ENCODE peak calls at places on chromosomes 4 and X, in nine cellular contexts. One of them, this sample, is unnamed.

GRCh38 chr4:180189639-180190038 is 2053.6 kb upstream of the TENM3 start:
- DNase-seq in H9: no peak
- DNase-seq in HCT116: no peak
- DNase-seq in K562: no peak
- DNase-seq in SK-N-SH: no peak
- DNase-seq in fibroblast of lung: peak
- DNase-seq in endothelial cell of umbilical vein: no peak
- DNase-seq in A549: no peak
- DNase-seq in MM.1S: no peak
- DNase-seq in this sample: no peak

GRCh38 chr4:109248322-109248895 is 54.0 kb downstream of the COL25A1 start:
- DNase-seq in H9: no peak
- DNase-seq in HCT116: no peak
- DNase-seq in K562: no peak
- DNase-seq in SK-N-SH: no peak
- DNase-seq in fibroblast of lung: no peak
- DNase-seq in endothelial cell of umbilical vein: no peak
- DNase-seq in A549: no peak
- DNase-seq in MM.1S: no peak
- DNase-seq in this sample: no peak

GRCh38 chr4:99825272-99825671 is 8.6 kb downstream of the DAPP1 start:
- DNase-seq in H9: no peak
- DNase-seq in HCT116: no peak
- DNase-seq in K562: no peak
- DNase-seq in SK-N-SH: no peak
- DNase-seq in fibroblast of lung: no peak
- DNase-seq in endothelial cell of umbilical vein: no peak
- DNase-seq in A549: no peak
- DNase-seq in MM.1S: no peak
- DNase-seq in this sample: no peak

GRCh38 chr4:25552580-25553271 is 102.9 kb upstream of the SLC34A2 start:
- DNase-seq in H9: no peak
- DNase-seq in HCT116: no peak
- DNase-seq in K562: no peak
- DNase-seq in SK-N-SH: no peak
- DNase-seq in fibroblast of lung: no peak
- DNase-seq in endothelial cell of umbilical vein: peak
- DNase-seq in A549: peak
- DNase-seq in MM.1S: no peak
- DNase-seq in this sample: peak

GRCh38 chrX:137823257-137823656 is 257.3 kb downstream of the ZIC3 start:
- DNase-seq in H9: no peak
- DNase-seq in HCT116: no peak
- DNase-seq in K562: peak
- DNase-seq in SK-N-SH: peak
- DNase-seq in fibroblast of lung: no peak
- DNase-seq in endothelial cell of umbilical vein: no peak
- DNase-seq in A549: no peak
- DNase-seq in MM.1S: no peak
- DNase-seq in this sample: no peak

GRCh38 chr4:89048906-89049601 is 7.9 kb downstream of the FAM13A start:
- DNase-seq in H9: no peak
- DNase-seq in HCT116: no peak
- DNase-seq in K562: no peak
- DNase-seq in SK-N-SH: no peak
- DNase-seq in fibroblast of lung: no peak
- DNase-seq in endothelial cell of umbilical vein: no peak
- DNase-seq in A549: no peak
- DNase-seq in MM.1S: no peak
- DNase-seq in this sample: no peak

GRCh38 chr4:186249785-186250739 is 15.9 kb upstream of the F11 start:
- DNase-seq in H9: peak
- DNase-seq in HCT116: no peak
- DNase-seq in K562: no peak
- DNase-seq in SK-N-SH: no peak
- DNase-seq in fibroblast of lung: peak
- DNase-seq in endothelial cell of umbilical vein: no peak
- DNase-seq in A549: no peak
- DNase-seq in MM.1S: peak
- DNase-seq in this sample: peak

GRCh38 chrX:46791927-46792825 is 33.3 kb upstream of the SLC9A7 start:
- DNase-seq in H9: peak
- DNase-seq in HCT116: peak
- DNase-seq in K562: no peak
- DNase-seq in SK-N-SH: no peak
- DNase-seq in fibroblast of lung: peak
- DNase-seq in endothelial cell of umbilical vein: peak
- DNase-seq in A549: peak
- DNase-seq in MM.1S: no peak
- DNase-seq in this sample: peak

GRCh38 chrX:113522814-113523213 is 682.2 kb upstream of the AMOT start:
- DNase-seq in H9: no peak
- DNase-seq in HCT116: no peak
- DNase-seq in K562: no peak
- DNase-seq in SK-N-SH: no peak
- DNase-seq in fibroblast of lung: no peak
- DNase-seq in endothelial cell of umbilical vein: peak
- DNase-seq in A549: no peak
- DNase-seq in MM.1S: no peak
- DNase-seq in this sample: no peak

GRCh38 chr4:98646422-98646821 is 12.0 kb downstream of the TSPAN5 start:
- DNase-seq in H9: no peak
- DNase-seq in HCT116: no peak
- DNase-seq in K562: no peak
- DNase-seq in SK-N-SH: no peak
- DNase-seq in fibroblast of lung: no peak
- DNase-seq in endothelial cell of umbilical vein: no peak
- DNase-seq in A549: no peak
- DNase-seq in MM.1S: no peak
- DNase-seq in this sample: no peak

GRCh38 chrX:103817502-103817901 is 14.6 kb downstream of the RAB9B start:
- DNase-seq in H9: no peak
- DNase-seq in HCT116: peak
- DNase-seq in K562: peak
- DNase-seq in SK-N-SH: peak
- DNase-seq in fibroblast of lung: peak
- DNase-seq in endothelial cell of umbilical vein: peak
- DNase-seq in A549: no peak
- DNase-seq in MM.1S: peak
- DNase-seq in this sample: peak

GRCh38 chr4:94765653-94766052 is 7.9 kb downstream of the BMPR1B start:
- DNase-seq in H9: no peak
- DNase-seq in HCT116: no peak
- DNase-seq in K562: no peak
- DNase-seq in SK-N-SH: no peak
- DNase-seq in fibroblast of lung: no peak
- DNase-seq in endothelial cell of umbilical vein: no peak
- DNase-seq in A549: no peak
- DNase-seq in MM.1S: no peak
- DNase-seq in this sample: peak

GRCh38 chr4:4761128-4761991 is 98.1 kb upstream of the MSX1 start:
- DNase-seq in H9: peak
- DNase-seq in HCT116: peak
- DNase-seq in K562: peak
- DNase-seq in SK-N-SH: peak
- DNase-seq in fibroblast of lung: no peak
- DNase-seq in endothelial cell of umbilical vein: no peak
- DNase-seq in A549: no peak
- DNase-seq in MM.1S: no peak
- DNase-seq in this sample: no peak

GRCh38 chr4:105600951-105601350 is 48.5 kb downstream of the ARHGEF38 start:
- DNase-seq in H9: no peak
- DNase-seq in HCT116: no peak
- DNase-seq in K562: no peak
- DNase-seq in SK-N-SH: no peak
- DNase-seq in fibroblast of lung: no peak
- DNase-seq in endothelial cell of umbilical vein: no peak
- DNase-seq in A549: no peak
- DNase-seq in MM.1S: no peak
- DNase-seq in this sample: no peak

GRCh38 chr4:152778656-152779512 is 646 bp downstream of the TIGD4 start:
- DNase-seq in H9: no peak
- DNase-seq in HCT116: no peak
- DNase-seq in K562: no peak
- DNase-seq in SK-N-SH: peak
- DNase-seq in fibroblast of lung: peak
- DNase-seq in endothelial cell of umbilical vein: peak
- DNase-seq in A549: peak
- DNase-seq in MM.1S: peak
- DNase-seq in this sample: peak

GRCh38 chrX:104195489-104196084 is 29.3 kb downstream of the FAM199X start:
- DNase-seq in H9: no peak
- DNase-seq in HCT116: peak
- DNase-seq in K562: peak
- DNase-seq in SK-N-SH: peak
- DNase-seq in fibroblast of lung: peak
- DNase-seq in endothelial cell of umbilical vein: peak
- DNase-seq in A549: peak
- DNase-seq in MM.1S: peak
- DNase-seq in this sample: peak

GRCh38 chr4:104334410-104334809 is 160.3 kb downstream of the CXXC4 start:
- DNase-seq in H9: no peak
- DNase-seq in HCT116: no peak
- DNase-seq in K562: no peak
- DNase-seq in SK-N-SH: no peak
- DNase-seq in fibroblast of lung: no peak
- DNase-seq in endothelial cell of umbilical vein: no peak
- DNase-seq in A549: no peak
- DNase-seq in MM.1S: no peak
- DNase-seq in this sample: no peak

GRCh38 chrX:69415698-69416097 is 88.4 kb upstream of the NALF2 start:
- DNase-seq in H9: no peak
- DNase-seq in HCT116: no peak
- DNase-seq in K562: no peak
- DNase-seq in SK-N-SH: no peak
- DNase-seq in fibroblast of lung: no peak
- DNase-seq in endothelial cell of umbilical vein: no peak
- DNase-seq in A549: no peak
- DNase-seq in MM.1S: no peak
- DNase-seq in this sample: no peak

GRCh38 chr4:12583286-12583685 is 900.9 kb downstream of the RAB28 start:
- DNase-seq in H9: no peak
- DNase-seq in HCT116: no peak
- DNase-seq in K562: no peak
- DNase-seq in SK-N-SH: no peak
- DNase-seq in fibroblast of lung: no peak
- DNase-seq in endothelial cell of umbilical vein: no peak
- DNase-seq in A549: no peak
- DNase-seq in MM.1S: no peak
- DNase-seq in this sample: no peak

GRCh38 chrX:13471269-13471668 is 98.1 kb upstream of the EGFL6 start:
- DNase-seq in H9: peak
- DNase-seq in HCT116: no peak
- DNase-seq in K562: no peak
- DNase-seq in SK-N-SH: no peak
- DNase-seq in fibroblast of lung: no peak
- DNase-seq in endothelial cell of umbilical vein: no peak
- DNase-seq in A549: no peak
- DNase-seq in MM.1S: no peak
- DNase-seq in this sample: no peak

GRCh38 chr4:3706565-3707422 is 59.4 kb upstream of the ADRA2C start:
- DNase-seq in H9: no peak
- DNase-seq in HCT116: no peak
- DNase-seq in K562: no peak
- DNase-seq in SK-N-SH: no peak
- DNase-seq in fibroblast of lung: no peak
- DNase-seq in endothelial cell of umbilical vein: no peak
- DNase-seq in A549: no peak
- DNase-seq in MM.1S: no peak
- DNase-seq in this sample: no peak
- H3K4me2 ChIP-seq in H9: no peak
- H3K4me2 ChIP-seq in HCT116: no peak
- H3K4me2 ChIP-seq in K562: no peak
- H3K4me2 ChIP-seq in SK-N-SH: no peak
- H3K4me2 ChIP-seq in fibroblast of lung: no peak
- H3K4me2 ChIP-seq in endothelial cell of umbilical vein: no peak
- H3K4me2 ChIP-seq in A549: no peak
- H3K4me2 ChIP-seq in MM.1S: no peak
- H3K4me2 ChIP-seq in this sample: no peak

DNA sequence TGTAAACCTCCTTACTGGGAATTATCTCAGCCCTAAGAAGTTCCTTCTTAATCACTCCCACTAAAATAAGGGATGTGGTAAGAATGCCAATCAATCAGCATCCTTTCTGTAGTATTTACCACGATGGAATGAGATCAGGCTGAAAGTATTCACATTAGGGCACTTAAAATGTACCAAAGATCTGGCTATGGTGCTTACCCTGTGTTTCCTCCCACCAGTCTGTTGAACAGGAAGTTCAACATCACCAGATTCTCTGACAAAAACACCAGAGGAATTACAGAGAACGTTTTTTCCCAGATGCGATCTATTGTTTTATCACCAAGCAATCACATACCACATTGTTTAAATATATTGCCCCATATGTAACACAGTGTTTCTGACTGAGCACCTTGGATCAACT is 2.1 kb upstream of the CLCN3 start:
- DNase-seq in H9: no peak
- DNase-seq in HCT116: no peak
- DNase-seq in K562: no peak
- DNase-seq in SK-N-SH: no peak
- DNase-seq in fibroblast of lung: no peak
- DNase-seq in endothelial cell of umbilical vein: peak
- DNase-seq in A549: no peak
- DNase-seq in MM.1S: no peak
- DNase-seq in this sample: peak
- TF ChIP-seq CTCF in H9: no peak
- TF ChIP-seq CTCF in HCT116: no peak
- TF ChIP-seq CTCF in K562: no peak
- TF ChIP-seq CTCF in SK-N-SH: no peak
- TF ChIP-seq CTCF in fibroblast of lung: no peak
- TF ChIP-seq CTCF in endothelial cell of umbilical vein: no peak
- TF ChIP-seq CTCF in A549: no peak
- TF ChIP-seq CTCF in MM.1S: no peak
- TF ChIP-seq CTCF in this sample: no peak

DNA sequence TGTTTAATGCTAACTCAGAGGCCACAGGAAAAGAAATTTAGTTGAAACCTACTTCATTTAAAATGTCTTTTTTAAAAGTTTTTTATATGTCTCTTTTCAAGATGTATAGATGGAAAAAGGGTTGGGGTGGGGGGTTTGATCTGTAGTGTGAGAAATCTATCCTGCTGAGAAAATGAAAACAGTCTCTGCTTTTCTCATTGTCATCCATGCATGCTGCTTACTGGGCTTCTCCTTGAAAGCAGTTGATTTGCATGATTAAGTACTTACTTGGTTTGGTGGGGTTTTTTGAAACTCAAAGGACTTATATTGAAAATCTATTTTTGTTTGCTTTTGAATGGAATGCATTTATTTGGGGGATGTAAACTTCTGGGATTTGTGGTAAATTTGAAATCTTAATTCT is 313.6 kb upstream of the DKK2 start:
- DNase-seq in H9: no peak
- DNase-seq in HCT116: no peak
- DNase-seq in K562: no peak
- DNase-seq in SK-N-SH: no peak
- DNase-seq in fibroblast of lung: no peak
- DNase-seq in endothelial cell of umbilical vein: no peak
- DNase-seq in A549: no peak
- DNase-seq in MM.1S: no peak
- DNase-seq in this sample: no peak
- H3K4me2 ChIP-seq in H9: peak
- H3K4me2 ChIP-seq in HCT116: no peak
- H3K4me2 ChIP-seq in K562: no peak
- H3K4me2 ChIP-seq in SK-N-SH: peak
- H3K4me2 ChIP-seq in fibroblast of lung: no peak
- H3K4me2 ChIP-seq in endothelial cell of umbilical vein: no peak
- H3K4me2 ChIP-seq in A549: no peak
- H3K4me2 ChIP-seq in MM.1S: no peak
- H3K4me2 ChIP-seq in this sample: no peak

GRCh38 chrX:19774905-19775304 is 112.5 kb downstream of the SH3KBP1 start:
- DNase-seq in H9: no peak
- DNase-seq in HCT116: no peak
- DNase-seq in K562: no peak
- DNase-seq in SK-N-SH: no peak
- DNase-seq in fibroblast of lung: no peak
- DNase-seq in endothelial cell of umbilical vein: no peak
- DNase-seq in A549: no peak
- DNase-seq in MM.1S: no peak
- DNase-seq in this sample: no peak
- TF ChIP-seq CTCF in H9: no peak
- TF ChIP-seq CTCF in HCT116: no peak
- TF ChIP-seq CTCF in K562: no peak
- TF ChIP-seq CTCF in SK-N-SH: no peak
- TF ChIP-seq CTCF in fibroblast of lung: no peak
- TF ChIP-seq CTCF in endothelial cell of umbilical vein: no peak
- TF ChIP-seq CTCF in A549: no peak
- TF ChIP-seq CTCF in MM.1S: no peak
- TF ChIP-seq CTCF in this sample: no peak